ENCODE peak calls at places on chromosomes 12 and 14, in five cellular contexts. K, U, R, A and I are unnamed samples.

GRCh38 chr12:100574262-100575074 is 984 bp downstream of the GAS2L3 start:
- DNase-seq in K (no peak), U (peak; percentile 37), R (peak; percentile 9), A (peak; percentile 41), I (peak; percentile 35)

GRCh38 chr12:6330192-6330591 is 11.7 kb downstream of the TNFRSF1A start:
- DNase-seq in K (no peak), U (no peak), R (no peak), A (no peak), I (no peak)

GRCh38 chr12:100141666-100141997 is 1.0 kb downstream of the BLTP3B start:
- DNase-seq in K (peak; percentile 92), U (peak; percentile 91), R (no peak), A (no peak), I (peak; percentile 28)

GRCh38 chr14:76812093-76812421 is 625 bp downstream of the ANGEL1 start:
- DNase-seq in K (no peak), U (no peak), R (no peak), A (no peak), I (peak; percentile 45)

GRCh38 chr14:60085085-60085484 is 6.6 kb upstream of the PCNX4 start:
- DNase-seq in K (peak; percentile 19), U (no peak), R (no peak), A (no peak), I (no peak)

GRCh38 chr12:49671051-49671765 is 36.0 kb downstream of the FMNL3 start:
- DNase-seq in K (no peak), U (no peak), R (no peak), A (no peak), I (no peak)

GRCh38 chr14:94390372-94391086 is 2.1 kb upstream of the SERPINA1 start:
- DNase-seq in K (no peak), U (no peak), R (no peak), A (no peak), I (no peak)

GRCh38 chr12:116318738-116319050 is 41.2 kb upstream of the MED13L start:
- DNase-seq in K (no peak), U (no peak), R (no peak), A (no peak), I (no peak)

GRCh38 chr14:29320261-29320660 is 553.7 kb downstream of the FOXG1 start:
- DNase-seq in K (peak; percentile 51), U (peak; percentile 10), R (no peak), A (no peak), I (peak; percentile 83)

GRCh38 chr14:95741051-95741490 is 27.1 kb upstream of the TCL1A start:
- DNase-seq in K (no peak), U (no peak), R (no peak), A (no peak), I (no peak)

GRCh38 chr12:46470039-46470627 is 97.6 kb upstream of the SLC38A2 start:
- DNase-seq in K (no peak), U (no peak), R (no peak), A (no peak), I (no peak)

GRCh38 chr12:29996993-29997392 is 213.3 kb upstream of the TMTC1 start:
- DNase-seq in K (no peak), U (no peak), R (no peak), A (no peak), I (no peak)

GRCh38 chr14:93006484-93007128 is 83.7 kb downstream of the CHGA start:
- DNase-seq in K (no peak), U (no peak), R (no peak), A (no peak), I (no peak)

GRCh38 chr14:65117795-65118746 is 15.8 kb upstream of the MAX start:
- DNase-seq in K (no peak), U (no peak), R (no peak), A (no peak), I (no peak)
- H3K4ac ChIP-seq in K (no peak overlapping the region), U (no peak overlapping the region), R (no peak overlapping the region), A (no peak overlapping the region), I (no peak overlapping the region)

DNA sequence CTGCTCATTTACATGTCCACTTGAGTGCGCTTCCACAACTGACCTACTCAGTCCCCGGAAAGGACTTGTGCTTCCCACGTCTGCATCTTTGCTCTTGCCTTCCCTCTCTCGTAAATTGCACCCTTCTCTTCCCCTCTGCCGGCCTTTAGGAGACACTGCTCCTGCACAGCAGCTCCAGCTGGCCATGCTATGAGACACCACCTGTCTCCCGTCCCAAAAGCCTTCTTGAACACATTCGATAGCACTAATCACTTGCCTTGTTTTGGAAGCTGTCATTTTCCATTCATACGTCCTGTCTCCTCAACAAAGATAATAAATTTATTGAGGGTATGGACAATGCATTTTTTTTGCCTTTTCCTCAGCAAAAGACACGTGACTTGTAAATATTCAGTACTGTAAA is 15.7 kb upstream of the KCNA1 start:
- DNase-seq in K (no peak), U (no peak), R (no peak), A (no peak), I (no peak)
- H3K4ac ChIP-seq in K (no peak overlapping the region), U (no peak overlapping the region), R (no peak overlapping the region), A (no peak overlapping the region), I (no peak overlapping the region)

GRCh38 chr12:67594888-67595287 is 53.7 kb upstream of the DYRK2 start:
- DNase-seq in K (no peak), U (no peak), R (no peak), A (no peak), I (no peak)
- H3K4ac ChIP-seq in K (no peak overlapping the region), U (no peak overlapping the region), R (no peak overlapping the region), A (no peak overlapping the region), I (no peak overlapping the region)

GRCh38 chr12:22625671-22626251 is 790 bp downstream of the ETNK1 start:
- DNase-seq in K (peak; percentile 29), U (peak; percentile 61), R (peak; percentile 61), A (peak; percentile 67), I (peak; percentile 81)
- H3K4ac ChIP-seq in K (peak overlapping the region; percentile 88), U (peak overlapping the region; percentile 33), R (no peak overlapping the region), A (no peak overlapping the region), I (peak overlapping the region; percentile 19)